ENCODE peak calls at places on chromosomes 12 and 14, in eight cellular contexts. R, E, N, A, T, X, J and Q are unnamed samples.

GRCh38 chr12:22275847-22276246 is 58.7 kb downstream of the ST8SIA1 start:
- DNase-seq in R (no peak), E (peak), N (no peak), A (peak), T (peak), X (peak), J (peak), Q (peak)

GRCh38 chr14:77738559-77739250 is 22.3 kb downstream of the SNW1 start:
- DNase-seq in R (no peak), E (peak), N (no peak), A (no peak), T (no peak), X (no peak), J (no peak), Q (no peak)

GRCh38 chr12:100926669-100927248 is 132.2 kb downstream of the ANO4 start:
- DNase-seq in R (no peak), E (no peak), N (no peak), A (no peak), T (no peak), X (no peak), J (no peak), Q (no peak)

GRCh38 chr12:130815028-130815741 is 23.9 kb downstream of the STX2 start:
- DNase-seq in R (no peak), E (no peak), N (no peak), A (no peak), T (no peak), X (no peak), J (no peak), Q (no peak)

GRCh38 chr12:113232787-113233585 is 11.7 kb downstream of the TPCN1 start:
- DNase-seq in R (peak), E (peak), N (peak), A (no peak), T (no peak), X (no peak), J (no peak), Q (peak)

GRCh38 chr12:10551375-10551774 is 45.7 kb downstream of the EIF2S3B start:
- DNase-seq in R (no peak), E (no peak), N (no peak), A (no peak), T (peak), X (no peak), J (no peak), Q (no peak)

GRCh38 chr14:103539056-103539825 is 10.2 kb downstream of the TRMT61A start:
- DNase-seq in R (no peak), E (no peak), N (no peak), A (no peak), T (peak), X (no peak), J (no peak), Q (no peak)

GRCh38 chr12:92784795-92785562 is 82.2 kb downstream of the PLEKHG7 start:
- DNase-seq in R (peak), E (no peak), N (peak), A (no peak), T (no peak), X (peak), J (no peak), Q (no peak)

GRCh38 chr14:70045715-70046535 is 142.8 kb downstream of the SLC8A3 start:
- DNase-seq in R (peak), E (peak), N (no peak), A (no peak), T (peak), X (peak), J (peak), Q (no peak)

DNA sequence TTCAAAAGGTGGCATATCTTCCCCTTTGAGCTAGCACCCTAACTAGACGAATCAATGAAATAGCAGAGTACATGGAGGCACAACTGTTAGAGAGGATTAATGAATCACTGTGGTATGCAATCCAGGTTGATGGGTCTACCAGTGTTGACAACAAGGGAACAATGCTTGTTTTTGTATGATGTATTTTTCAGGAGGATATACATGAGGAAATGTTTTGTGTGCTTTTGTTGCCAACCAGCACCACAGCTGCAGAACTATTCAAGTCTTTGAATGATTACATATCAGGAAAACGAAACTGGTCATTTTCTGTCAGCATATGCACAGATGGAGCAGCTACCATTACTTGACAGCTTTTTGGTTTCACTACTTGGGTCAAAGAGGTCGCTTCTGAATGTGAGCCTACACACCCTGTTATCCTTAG is 142.6 kb downstream of the GPHN start:
- DNase-seq in R (no peak), E (no peak), N (peak), A (no peak), T (no peak), X (no peak), J (no peak), Q (no peak)
- H3K4me3 ChIP-seq in R (no peak), E (no peak), N (peak), A (no peak), T (no peak), X (no peak), J (no peak), Q (no peak)

GRCh38 chr12:57836442-57837375 is 9.8 kb downstream of the CTDSP2 start:
- DNase-seq in R (no peak), E (peak), N (no peak), A (no peak), T (no peak), X (peak), J (peak), Q (no peak)
- TF ChIP-seq POLR2AphosphoS5 in R (no peak), E (peak), N (no peak), A (peak), T (no peak), X (peak), J (no peak), Q (no peak)

GRCh38 chr14:75979641-75980422 is 2.0 kb downstream of the TGFB3 start:
- DNase-seq in R (no peak), E (no peak), N (no peak), A (no peak), T (peak), X (no peak), J (no peak), Q (no peak)

GRCh38 chr14:75978249-75978731 is 3.5 kb downstream of the TGFB3 start:
- DNase-seq in R (no peak), E (peak), N (no peak), A (no peak), T (peak), X (no peak), J (no peak), Q (no peak)

GRCh38 chr14:75977544-75977943 is 4.3 kb downstream of the TGFB3 start:
- DNase-seq in R (no peak), E (no peak), N (no peak), A (no peak), T (no peak), X (no peak), J (no peak), Q (no peak)

GRCh38 chr14:75980856-75981255 is 939 bp downstream of the TGFB3 start:
- DNase-seq in R (no peak), E (peak), N (no peak), A (no peak), T (no peak), X (peak), J (peak), Q (no peak)

GRCh38 chr14:75979071-75979571 is 2.7 kb downstream of the TGFB3 start:
- DNase-seq in R (no peak), E (no peak), N (no peak), A (no peak), T (peak), X (no peak), J (no peak), Q (no peak)
- TF ChIP-seq CTCF in R (no peak), E (no peak), N (peak), A (peak), T (peak), X (peak), J (peak), Q (no peak)

DNA sequence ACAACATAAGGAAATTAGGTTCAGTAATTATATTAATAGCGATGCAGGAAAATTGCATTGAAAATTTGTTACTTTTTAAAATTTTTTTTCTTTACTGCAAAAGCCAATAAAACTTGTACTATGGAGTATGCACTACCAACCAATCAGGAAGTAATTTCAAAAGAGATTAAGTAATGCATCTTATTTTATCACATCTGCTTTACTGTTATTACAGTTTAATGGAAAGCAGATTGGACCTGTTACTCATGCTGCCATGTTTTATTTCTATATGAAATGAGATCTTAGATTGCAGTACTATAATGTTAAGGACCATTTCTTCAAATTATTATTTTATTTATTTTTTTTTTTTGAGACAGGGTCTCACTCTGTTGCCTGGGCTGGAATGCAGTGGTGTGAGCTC is 1.7 kb upstream of the STRN3 start:
- DNase-seq in R (no peak), E (no peak), N (no peak), A (no peak), T (no peak), X (no peak), J (no peak), Q (no peak)
- H3K4me3 ChIP-seq in R (no peak), E (no peak), N (no peak), A (no peak), T (no peak), X (no peak), J (no peak), Q (no peak)

GRCh38 chr14:61253064-61253753 is 27.9 kb downstream of the TMEM30B start:
- DNase-seq in R (no peak), E (no peak), N (no peak), A (no peak), T (no peak), X (no peak), J (no peak), Q (no peak)
- TF ChIP-seq POLR2AphosphoS5 in R (no peak), E (no peak), N (no peak), A (no peak), T (no peak), X (no peak), J (no peak), Q (no peak)

GRCh38 chr12:67651380-67651695 is 2.8 kb downstream of the DYRK2 start:
- DNase-seq in R (no peak), E (no peak), N (no peak), A (no peak), T (no peak), X (no peak), J (no peak), Q (no peak)
- TF ChIP-seq CTCF in R (no peak), E (no peak), N (no peak), A (peak), T (peak), X (no peak), J (no peak), Q (no peak)